ENCODE peak calls at places on chromosome 1, in nine cellular contexts. M is activated T-cell treated with anti-CD3 and anti-CD28 coated beads, Interleukin-2, amount 50 U/mL, for 24 hours; K is NCI-H1436; R is progenitor cell of endocrine pancreas; G is stimulated activated CD4-positive, alpha-beta T cell treated with anti-CD3 and anti-CD28 coated beads, Interleukin-15, amount 100 ng/mL, for 1 hour; Z is fibroblast of gingiva; P is posterior cingulate gyrus; W is hypothalamus; S is amniotic stem cell. A is an unnamed sample.

GRCh38 chr1:246782120-246782900 is 58.1 kb downstream of the SCCPDH start:
- DNase-seq in M (no peak), K (no peak), R (no peak), G (no peak), Z (peak), P (no peak), W (no peak), S (peak), A (no peak)

GRCh38 chr1:56688522-56689026 is 43.5 kb downstream of the PRKAA2 start:
- DNase-seq in M (no peak), K (no peak), R (no peak), G (no peak), Z (peak), P (no peak), W (no peak), S (peak), A (no peak)

GRCh38 chr1:177983087-177983823 is 13.4 kb upstream of the SEC16B start:
- DNase-seq in M (no peak), K (no peak), R (no peak), G (no peak), Z (no peak), P (no peak), W (no peak), S (no peak), A (no peak)

GRCh38 chr1:155184835-155185782 is 11.5 kb downstream of the TRIM46 start:
- DNase-seq in M (no peak), K (no peak), R (no peak), G (no peak), Z (no peak), P (no peak), W (no peak), S (no peak), A (no peak)

GRCh38 chr1:161305872-161306519 is 3.8 kb downstream of the MPZ start:
- DNase-seq in M (peak), K (peak), R (peak), G (peak), Z (peak), P (peak), W (peak), S (no peak), A (peak)

GRCh38 chr1:158506369-158506987 is 34.5 kb downstream of the OR10R2 start:
- DNase-seq in M (peak), K (no peak), R (peak), G (peak), Z (no peak), P (no peak), W (no peak), S (no peak), A (peak)

GRCh38 chr1:168243636-168244212 is 17.9 kb downstream of the SFT2D2 start:
- DNase-seq in M (no peak), K (no peak), R (no peak), G (no peak), Z (no peak), P (no peak), W (no peak), S (no peak), A (no peak)

GRCh38 chr1:10646347-10646861 is 150.0 kb downstream of the CASZ1 start:
- DNase-seq in M (no peak), K (no peak), R (no peak), G (no peak), Z (peak), P (no peak), W (no peak), S (no peak), A (no peak)

GRCh38 chr1:41432481-41433280 is 51.8 kb downstream of the EDN2 start:
- DNase-seq in M (peak), K (peak), R (peak), G (peak), Z (peak), P (peak), W (peak), S (peak), A (peak)

GRCh38 chr1:219031821-219032220 is 141.9 kb upstream of the LYPLAL1 start:
- DNase-seq in M (no peak), K (no peak), R (no peak), G (no peak), Z (no peak), P (no peak), W (no peak), S (no peak), A (no peak)